ENCODE peak calls at places on chromosomes 7 and 10, in five cellular contexts. One of them, this sample, is unnamed.

GRCh38 chr10:22229756-22230330 is 12.0 kb upstream of the EBLN1 start:
- DNase-seq in neuronal stem cell: no peak
- DNase-seq in fibroblast of pulmonary artery: peak
- DNase-seq in GDM1: no peak
- DNase-seq in activated CD8-positive, alpha-beta memory T cell treated with anti-CD3 and anti-CD28 coated beads for 24 hours: no peak
- DNase-seq in this sample: no peak

GRCh38 chr10:61882621-61883375 is 18.7 kb upstream of the ARID5B start:
- DNase-seq in neuronal stem cell: no peak
- DNase-seq in fibroblast of pulmonary artery: no peak
- DNase-seq in GDM1: no peak
- DNase-seq in activated CD8-positive, alpha-beta memory T cell treated with anti-CD3 and anti-CD28 coated beads for 24 hours: peak
- DNase-seq in this sample: no peak

GRCh38 chr7:37510043-37510634 is 61.5 kb upstream of the ELMO1 start:
- DNase-seq in neuronal stem cell: no peak
- DNase-seq in fibroblast of pulmonary artery: peak
- DNase-seq in GDM1: peak
- DNase-seq in activated CD8-positive, alpha-beta memory T cell treated with anti-CD3 and anti-CD28 coated beads for 24 hours: no peak
- DNase-seq in this sample: no peak

GRCh38 chr10:3312403-3312802 is 139.8 kb upstream of the PITRM1 start:
- DNase-seq in neuronal stem cell: no peak
- DNase-seq in fibroblast of pulmonary artery: no peak
- DNase-seq in GDM1: no peak
- DNase-seq in activated CD8-positive, alpha-beta memory T cell treated with anti-CD3 and anti-CD28 coated beads for 24 hours: no peak
- DNase-seq in this sample: no peak

GRCh38 chr10:129586897-129587443 is 119.9 kb downstream of the MGMT start:
- DNase-seq in neuronal stem cell: no peak
- DNase-seq in fibroblast of pulmonary artery: peak
- DNase-seq in GDM1: no peak
- DNase-seq in activated CD8-positive, alpha-beta memory T cell treated with anti-CD3 and anti-CD28 coated beads for 24 hours: no peak
- DNase-seq in this sample: no peak

GRCh38 chr7:42686594-42687156 is 225.2 kb downstream of the C7orf25 start:
- DNase-seq in neuronal stem cell: peak
- DNase-seq in fibroblast of pulmonary artery: no peak
- DNase-seq in GDM1: no peak
- DNase-seq in activated CD8-positive, alpha-beta memory T cell treated with anti-CD3 and anti-CD28 coated beads for 24 hours: no peak
- DNase-seq in this sample: no peak

GRCh38 chr7:152025077-152025936 is at the start of gene GALNT11:
- DNase-seq in neuronal stem cell: peak
- DNase-seq in fibroblast of pulmonary artery: peak
- DNase-seq in GDM1: peak
- DNase-seq in activated CD8-positive, alpha-beta memory T cell treated with anti-CD3 and anti-CD28 coated beads for 24 hours: peak
- DNase-seq in this sample: peak

GRCh38 chr7:100887186-100887954 is 2.1 kb downstream of the UFSP1 start:
- DNase-seq in neuronal stem cell: no peak
- DNase-seq in fibroblast of pulmonary artery: no peak
- DNase-seq in GDM1: peak
- DNase-seq in activated CD8-positive, alpha-beta memory T cell treated with anti-CD3 and anti-CD28 coated beads for 24 hours: peak
- DNase-seq in this sample: no peak

GRCh38 chr7:32206987-32207386 is 136.8 kb upstream of the PDE1C start:
- DNase-seq in neuronal stem cell: peak
- DNase-seq in fibroblast of pulmonary artery: peak
- DNase-seq in GDM1: no peak
- DNase-seq in activated CD8-positive, alpha-beta memory T cell treated with anti-CD3 and anti-CD28 coated beads for 24 hours: no peak
- DNase-seq in this sample: no peak

GRCh38 chr7:128929201-128929808 is 8.4 kb upstream of the IRF5 start:
- DNase-seq in neuronal stem cell: no peak
- DNase-seq in fibroblast of pulmonary artery: no peak
- DNase-seq in GDM1: no peak
- DNase-seq in activated CD8-positive, alpha-beta memory T cell treated with anti-CD3 and anti-CD28 coated beads for 24 hours: no peak
- DNase-seq in this sample: no peak

GRCh38 chr10:131865223-131865917 is 35.4 kb upstream of the PPP2R2D start:
- DNase-seq in neuronal stem cell: no peak
- DNase-seq in fibroblast of pulmonary artery: no peak
- DNase-seq in GDM1: no peak
- DNase-seq in activated CD8-positive, alpha-beta memory T cell treated with anti-CD3 and anti-CD28 coated beads for 24 hours: no peak
- DNase-seq in this sample: no peak

GRCh38 chr7:98594348-98594747 is 22.7 kb upstream of the NPTX2 start:
- DNase-seq in neuronal stem cell: no peak
- DNase-seq in fibroblast of pulmonary artery: no peak
- DNase-seq in GDM1: no peak
- DNase-seq in activated CD8-positive, alpha-beta memory T cell treated with anti-CD3 and anti-CD28 coated beads for 24 hours: no peak
- DNase-seq in this sample: no peak

GRCh38 chr7:4694653-4695335 is 12.7 kb downstream of the FOXK1 start:
- DNase-seq in neuronal stem cell: no peak
- DNase-seq in fibroblast of pulmonary artery: peak
- DNase-seq in GDM1: no peak
- DNase-seq in activated CD8-positive, alpha-beta memory T cell treated with anti-CD3 and anti-CD28 coated beads for 24 hours: no peak
- DNase-seq in this sample: no peak

GRCh38 chr10:119391430-119392313 is 150.8 kb downstream of the RGS10 start:
- DNase-seq in neuronal stem cell: no peak
- DNase-seq in fibroblast of pulmonary artery: peak
- DNase-seq in GDM1: no peak
- DNase-seq in activated CD8-positive, alpha-beta memory T cell treated with anti-CD3 and anti-CD28 coated beads for 24 hours: no peak
- DNase-seq in this sample: no peak

GRCh38 chr10:70272925-70273316 is 10.9 kb downstream of the NPFFR1 start:
- DNase-seq in neuronal stem cell: no peak
- DNase-seq in fibroblast of pulmonary artery: peak
- DNase-seq in GDM1: no peak
- DNase-seq in activated CD8-positive, alpha-beta memory T cell treated with anti-CD3 and anti-CD28 coated beads for 24 hours: no peak
- DNase-seq in this sample: no peak

GRCh38 chr10:132187421-132188138 is 832 bp downstream of the DPYSL4 start:
- DNase-seq in neuronal stem cell: no peak
- DNase-seq in fibroblast of pulmonary artery: no peak
- DNase-seq in GDM1: no peak
- DNase-seq in activated CD8-positive, alpha-beta memory T cell treated with anti-CD3 and anti-CD28 coated beads for 24 hours: no peak
- DNase-seq in this sample: no peak

GRCh38 chr10:18486444-18486843 is 164.9 kb downstream of the NSUN6 start:
- DNase-seq in neuronal stem cell: no peak
- DNase-seq in fibroblast of pulmonary artery: no peak
- DNase-seq in GDM1: no peak
- DNase-seq in activated CD8-positive, alpha-beta memory T cell treated with anti-CD3 and anti-CD28 coated beads for 24 hours: no peak
- DNase-seq in this sample: no peak

GRCh38 chr7:112186300-112186699 is 19.9 kb downstream of the DOCK4 start:
- DNase-seq in neuronal stem cell: no peak
- DNase-seq in fibroblast of pulmonary artery: no peak
- DNase-seq in GDM1: no peak
- DNase-seq in activated CD8-positive, alpha-beta memory T cell treated with anti-CD3 and anti-CD28 coated beads for 24 hours: no peak
- DNase-seq in this sample: no peak

GRCh38 chr10:77801474-77802238 is 124.9 kb downstream of the DLG5 start:
- DNase-seq in neuronal stem cell: no peak
- DNase-seq in fibroblast of pulmonary artery: peak
- DNase-seq in GDM1: no peak
- DNase-seq in activated CD8-positive, alpha-beta memory T cell treated with anti-CD3 and anti-CD28 coated beads for 24 hours: peak
- DNase-seq in this sample: no peak

GRCh38 chr7:46301677-46302076 is 380.6 kb upstream of the IGFBP3 start:
- DNase-seq in neuronal stem cell: no peak
- DNase-seq in fibroblast of pulmonary artery: no peak
- DNase-seq in GDM1: no peak
- DNase-seq in activated CD8-positive, alpha-beta memory T cell treated with anti-CD3 and anti-CD28 coated beads for 24 hours: no peak
- DNase-seq in this sample: no peak

GRCh38 chr7:1591396-1591795 is 21.6 kb upstream of the PSMG3 start:
- DNase-seq in neuronal stem cell: no peak
- DNase-seq in fibroblast of pulmonary artery: no peak
- DNase-seq in GDM1: no peak
- DNase-seq in activated CD8-positive, alpha-beta memory T cell treated with anti-CD3 and anti-CD28 coated beads for 24 hours: no peak
- DNase-seq in this sample: no peak

GRCh38 chr10:19946791-19947190 is 130.6 kb downstream of the PLXDC2 start:
- DNase-seq in neuronal stem cell: no peak
- DNase-seq in fibroblast of pulmonary artery: no peak
- DNase-seq in GDM1: no peak
- DNase-seq in activated CD8-positive, alpha-beta memory T cell treated with anti-CD3 and anti-CD28 coated beads for 24 hours: no peak
- DNase-seq in this sample: no peak

GRCh38 chr7:69049341-69049740 is 548.9 kb upstream of the AUTS2 start:
- DNase-seq in neuronal stem cell: no peak
- DNase-seq in fibroblast of pulmonary artery: no peak
- DNase-seq in GDM1: no peak
- DNase-seq in activated CD8-positive, alpha-beta memory T cell treated with anti-CD3 and anti-CD28 coated beads for 24 hours: no peak
- DNase-seq in this sample: no peak

GRCh38 chr7:44119829-44120380 is 3.4 kb downstream of the POLD2 start:
- DNase-seq in neuronal stem cell: no peak
- DNase-seq in fibroblast of pulmonary artery: no peak
- DNase-seq in GDM1: no peak
- DNase-seq in activated CD8-positive, alpha-beta memory T cell treated with anti-CD3 and anti-CD28 coated beads for 24 hours: no peak
- DNase-seq in this sample: no peak

GRCh38 chr7:77425151-77426051 is 9.3 kb upstream of the GSAP start:
- DNase-seq in neuronal stem cell: peak
- DNase-seq in fibroblast of pulmonary artery: peak
- DNase-seq in GDM1: no peak
- DNase-seq in activated CD8-positive, alpha-beta memory T cell treated with anti-CD3 and anti-CD28 coated beads for 24 hours: no peak
- DNase-seq in this sample: no peak

GRCh38 chr7:30225863-30226361 is 58.5 kb upstream of the ZNRF2 start:
- DNase-seq in neuronal stem cell: no peak
- DNase-seq in fibroblast of pulmonary artery: peak
- DNase-seq in GDM1: peak
- DNase-seq in activated CD8-positive, alpha-beta memory T cell treated with anti-CD3 and anti-CD28 coated beads for 24 hours: no peak
- DNase-seq in this sample: no peak

GRCh38 chr10:42367532-42368230 is 270.7 kb downstream of the ZNF33B start:
- DNase-seq in neuronal stem cell: peak
- DNase-seq in fibroblast of pulmonary artery: peak
- DNase-seq in GDM1: no peak
- DNase-seq in activated CD8-positive, alpha-beta memory T cell treated with anti-CD3 and anti-CD28 coated beads for 24 hours: peak
- DNase-seq in this sample: peak